ENCODE peak calls at places on chromosomes 2 and 18, in four cellular contexts. R is IMR-90, Q is endothelial cell of umbilical vein, K is K562. J is an unnamed sample.

GRCh38 chr2:205766765-205767359 is 84.6 kb downstream of the NRP2 start:
- DNase-seq in Q (peak; percentile 66), K (peak; percentile 50), R (peak; percentile 72), J (no peak)

GRCh38 chr18:79206444-79206843 is 137.2 kb downstream of the ATP9B start:
- DNase-seq in K (no peak), Q (no peak), R (no peak), J (no peak)

GRCh38 chr2:129253461-129253812 is 726.0 kb upstream of the RAB6C start:
- DNase-seq in R (no peak), Q (no peak), K (peak; percentile 8), J (no peak)

GRCh38 chr2:96412307-96413066 is 76.9 kb downstream of the NCAPH start:
- DNase-seq in R (no peak), Q (no peak), K (no peak), J (no peak)

GRCh38 chr2:53582556-53582955 is 185.0 kb upstream of the CHAC2 start:
- DNase-seq in Q (no peak), R (no peak), K (no peak), J (no peak)

GRCh38 chr18:78774741-78775141 is 204.9 kb upstream of the SALL3 start:
- DNase-seq in K (no peak), R (no peak), Q (no peak), J (no peak)

GRCh38 chr2:8803658-8804379 is 33.6 kb downstream of the KIDINS220 start:
- DNase-seq in K (peak; percentile 89), R (peak; percentile 97), Q (peak; percentile 87), J (peak; percentile 41)

GRCh38 chr2:76867854-76868253 is 654.3 kb downstream of the LRRTM4 start:
- DNase-seq in Q (peak; percentile 87), K (no peak), R (peak; percentile 76), J (no peak)

GRCh38 chr2:28577796-28578680 is 82.2 kb downstream of the PLB1 start:
- DNase-seq in Q (no peak), K (peak; percentile 30), R (no peak), J (no peak)

GRCh38 chr18:55998071-55998522 is 410.1 kb upstream of the TCF4 start:
- DNase-seq in Q (no peak), K (no peak), R (peak; percentile 56), J (no peak)

GRCh38 chr2:86037141-86037794 is 68.4 kb downstream of the POLR1A start:
- DNase-seq in Q (peak; percentile 89), R (peak; percentile 92), K (peak; percentile 25), J (no peak)

GRCh38 chr2:47721296-47721695 is 61.6 kb upstream of the MSH6 start:
- DNase-seq in R (no peak), K (no peak), Q (no peak), J (no peak)

GRCh38 chr18:13464432-13465125 is 246.0 kb downstream of the LDLRAD4 start:
- DNase-seq in R (no peak), Q (peak; percentile 94), K (no peak), J (no peak)

GRCh38 chr2:42856891-42857632 is 64.7 kb upstream of the HAAO start:
- DNase-seq in Q (no peak), R (no peak), K (no peak), J (no peak)

GRCh38 chr2:46445561-46445960 is 33.8 kb upstream of the TMEM247 start:
- DNase-seq in R (no peak), K (no peak), Q (no peak), J (no peak)

GRCh38 chr18:4720498-4720897 is 265.4 kb upstream of the DLGAP1 start:
- DNase-seq in Q (no peak), K (no peak), R (no peak), J (no peak)

GRCh38 chr2:72278046-72278445 is 130.4 kb upstream of the CYP26B1 start:
- DNase-seq in K (no peak), Q (peak; percentile 35), R (peak; percentile 79), J (no peak)

GRCh38 chr2:181683518-181684453 is 3.5 kb upstream of the NEUROD1 start:
- DNase-seq in Q (no peak), R (peak; percentile 18), K (no peak), J (no peak)

GRCh38 chr2:123073956-123074355 is 951.1 kb upstream of the CNTNAP5 start:
- DNase-seq in R (no peak), K (no peak), Q (no peak), J (no peak)

GRCh38 chr18:47750889-47751423 is 179.5 kb downstream of the SMAD2 start:
- DNase-seq in K (no peak), R (no peak), Q (no peak), J (no peak)

GRCh38 chr2:230871361-230872150 is 6.8 kb downstream of the ITM2C start:
- DNase-seq in R (no peak), Q (no peak), K (no peak), J (no peak)

GRCh38 chr2:218897394-218898108 is 16.9 kb downstream of the WNT10A start:
- DNase-seq in K (no peak), R (no peak), Q (no peak), J (no peak)

GRCh38 chr2:84077504-84077903 is 381.6 kb downstream of the SUCLG1 start:
- DNase-seq in R (no peak), K (peak; percentile 53), Q (peak; percentile 1), J (no peak)

GRCh38 chr2:238462782-238463396 is 36.2 kb downstream of the ASB1 start:
- DNase-seq in Q (peak; percentile 63), R (peak; percentile 58), K (peak; percentile 57), J (peak; percentile 2)

GRCh38 chr2:224837066-224837465 is 120.9 kb upstream of the CCDC195 start:
- DNase-seq in R (no peak), K (no peak), Q (no peak), J (no peak)

GRCh38 chr18:58393295-58393694 is 235.6 kb downstream of the ALPK2 start:
- DNase-seq in R (no peak), K (no peak), Q (peak; percentile 20), J (no peak)

GRCh38 chr2:116510117-116510671 is 1304.3 kb upstream of the DDX18 start:
- DNase-seq in R (no peak), Q (no peak), K (peak; percentile 1), J (no peak)

GRCh38 chr2:237262838-237263771 is 150.9 kb downstream of the COL6A3 start:
- DNase-seq in Q (no peak), K (no peak), R (peak; percentile 89), J (no peak)

GRCh38 chr18:10261315-10262276 is 192.8 kb upstream of the APCDD1 start:
- DNase-seq in R (peak; percentile 52), K (no peak), Q (no peak), J (no peak)

GRCh38 chr2:221476195-221476594 is 95.9 kb downstream of the EPHA4 start:
- DNase-seq in K (no peak), R (no peak), Q (no peak), J (no peak)

GRCh38 chr2:38441346-38441745 is 64.3 kb upstream of the ATL2 start:
- DNase-seq in K (no peak), R (no peak), Q (no peak), J (no peak)

GRCh38 chr2:162029287-162029901 is 44.6 kb downstream of the DPP4 start:
- DNase-seq in K (no peak), R (peak; percentile 37), Q (peak; percentile 42), J (peak; percentile 56)

GRCh38 chr2:20617081-20617575 is 33.8 kb downstream of the HS1BP3 start:
- DNase-seq in R (no peak), Q (peak; percentile 86), K (peak; percentile 77), J (no peak)

GRCh38 chr2:109703076-109703475 is 88.9 kb downstream of the SOWAHC start:
- DNase-seq in K (no peak), R (no peak), Q (no peak), J (no peak)

GRCh38 chr2:196702641-196703040 is 63.1 kb downstream of the CCDC150 start:
- DNase-seq in K (no peak), R (no peak), Q (no peak), J (no peak)

GRCh38 chr2:52859065-52859464 is 908.5 kb upstream of the CHAC2 start:
- DNase-seq in Q (no peak), K (no peak), R (no peak), J (no peak)

GRCh38 chr2:28753043-28753683 is 1.5 kb downstream of the PPP1CB start:
- DNase-seq in Q (peak; percentile 86), R (peak; percentile 81), K (peak; percentile 76), J (no peak)

GRCh38 chr2:197929008-197929885 is 124.9 kb downstream of the PLCL1 start:
- DNase-seq in R (no peak), Q (peak; percentile 91), K (peak; percentile 93), J (no peak)

GRCh38 chr2:26566081-26566375 is 75.1 kb downstream of the CIB4 start:
- DNase-seq in Q (no peak), R (no peak), K (no peak), J (no peak)

GRCh38 chr2:169716938-169717690 is 16.5 kb upstream of the KLHL23 start:
- DNase-seq in R (peak; percentile 28), K (peak; percentile 72), Q (peak; percentile 94), J (no peak)
- H3K9me1 ChIP-seq in R (peaks cover 10% of the 10 kb centered on the region), K (no peaks in the 10 kb centered on the region), Q (no peaks in the 10 kb centered on the region), J (no peaks in the 10 kb centered on the region)

GRCh38 chr2:130884013-130884412 is 47.3 kb downstream of the ARHGEF4 start:
- DNase-seq in R (no peak), Q (no peak), K (no peak), J (no peak)
- H3K9me1 ChIP-seq in R (no peaks in the 10 kb centered on the region), Q (no peaks in the 10 kb centered on the region), K (no peaks in the 10 kb centered on the region), J (no peaks in the 10 kb centered on the region)

GRCh38 chr2:57859755-57860154 is 186.9 kb upstream of the VRK2 start:
- DNase-seq in K (no peak), Q (no peak), R (no peak), J (no peak)
- H3K9me1 ChIP-seq in K (no peaks in the 10 kb centered on the region), Q (no peaks in the 10 kb centered on the region), R (no peaks in the 10 kb centered on the region), J (no peaks in the 10 kb centered on the region)

DNA sequence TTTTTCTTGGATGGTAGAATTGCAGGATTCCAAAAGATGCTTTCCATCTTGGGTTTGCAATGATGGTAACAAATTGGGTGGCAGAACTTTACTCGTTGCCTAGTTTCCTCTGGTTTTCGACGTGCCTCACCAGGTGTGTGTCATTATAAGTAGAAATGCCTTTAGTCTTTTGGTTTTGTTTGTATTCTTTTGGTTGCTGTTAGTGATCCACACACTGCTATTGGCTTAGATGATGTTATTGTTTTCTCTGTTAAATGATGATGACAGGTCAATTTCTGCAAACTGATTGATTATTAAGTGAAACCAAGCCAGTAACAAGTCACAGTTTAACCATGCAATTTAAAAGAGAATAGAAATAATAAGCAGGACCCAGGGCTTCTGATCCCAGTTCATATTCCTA is 6.1 kb upstream of the LAMA3 start:
- DNase-seq in K (no peak), R (no peak), Q (no peak), J (no peak)
- H3K9me1 ChIP-seq in K (no peaks in the 10 kb centered on the region), R (no peaks in the 10 kb centered on the region), Q (no peaks in the 10 kb centered on the region), J (no peaks in the 10 kb centered on the region)

DNA sequence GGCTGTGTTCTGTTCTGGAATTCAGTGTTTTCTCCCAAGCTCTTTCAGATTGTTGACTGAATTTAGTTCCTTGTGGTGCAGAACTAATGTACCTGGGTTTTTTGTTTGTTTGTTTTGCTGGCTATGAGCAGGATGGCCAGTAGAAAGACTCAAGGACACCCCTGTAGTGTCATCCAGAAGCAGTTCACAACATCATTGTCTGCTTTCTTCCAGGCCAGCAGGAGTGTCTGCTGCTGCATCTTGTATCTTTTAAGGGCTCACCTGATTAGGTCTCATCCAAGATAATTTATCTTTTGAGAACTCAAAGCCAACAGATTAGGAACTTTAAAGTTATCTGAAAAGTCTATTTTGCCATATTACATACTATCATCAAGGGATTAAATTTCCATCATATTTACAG is 318.5 kb upstream of the MC4R start:
- DNase-seq in Q (no peak), R (no peak), K (no peak), J (no peak)
- H3K9me1 ChIP-seq in Q (no peaks in the 10 kb centered on the region), R (no peaks in the 10 kb centered on the region), K (no peaks in the 10 kb centered on the region), J (no peaks in the 10 kb centered on the region)

GRCh38 chr18:1394426-1394825 is 489.8 kb downstream of the ADCYAP1 start:
- DNase-seq in K (no peak), Q (no peak), R (no peak), J (no peak)
- H3K9me1 ChIP-seq in K (no peaks in the 10 kb centered on the region), Q (no peaks in the 10 kb centered on the region), R (no peaks in the 10 kb centered on the region), J (no peaks in the 10 kb centered on the region)